ENCODE peak calls at places on chromosomes 12 and 14, in nine cellular contexts. P is T-helper 1 cell; F is cardiac muscle cell; S is LoVo; H is effector CD8-positive, alpha-beta T cell; O is ELR; B is activated effector memory CD4-positive, alpha-beta T cell treated with Interleukin-2 at 50 U/mL for 16 hours; M is left kidney; C is sciatic nerve. Y is an unnamed sample.

GRCh38 chr14:52071675-52072074 is 2.8 kb upstream of the NID2 start:
- DNase-seq in P (no peak), F (peak), S (no peak), H (no peak), O (peak), B (no peak), M (no peak), C (no peak), Y (no peak)

GRCh38 chr12:43835264-43835655 is 621 bp upstream of the TMEM117 start:
- DNase-seq in P (peak), F (no peak), S (no peak), H (no peak), O (no peak), B (no peak), M (no peak), C (no peak), Y (no peak)

GRCh38 chr14:23446291-23446851 is 10.9 kb upstream of the MYH7 start:
- DNase-seq in P (no peak), F (peak), S (no peak), H (no peak), O (no peak), B (no peak), M (peak), C (no peak), Y (no peak)

GRCh38 chr14:34374998-34375740 is 86.9 kb downstream of the SPTSSA start:
- DNase-seq in P (no peak), F (no peak), S (no peak), H (no peak), O (peak), B (no peak), M (peak), C (no peak), Y (no peak)

GRCh38 chr14:105888151-105888550 is 361.8 kb downstream of the TMEM121 start:
- DNase-seq in P (no peak), F (no peak), S (no peak), H (no peak), O (no peak), B (no peak), M (no peak), C (no peak), Y (no peak)

GRCh38 chr14:62097072-62097471 is 334.9 kb downstream of the SNAPC1 start:
- DNase-seq in P (no peak), F (no peak), S (no peak), H (no peak), O (no peak), B (no peak), M (no peak), C (no peak), Y (no peak)

GRCh38 chr12:123243851-123244250 is 10.6 kb downstream of the MTRFR start:
- DNase-seq in P (no peak), F (no peak), S (no peak), H (no peak), O (no peak), B (no peak), M (peak), C (no peak), Y (no peak)

GRCh38 chr14:103096387-103096786 is 1.9 kb downstream of the EXOC3L4 start:
- DNase-seq in P (no peak), F (no peak), S (no peak), H (no peak), O (no peak), B (no peak), M (no peak), C (no peak), Y (no peak)

GRCh38 chr14:54011001-54011400 is 54.4 kb upstream of the BMP4 start:
- DNase-seq in P (no peak), F (no peak), S (no peak), H (no peak), O (no peak), B (no peak), M (peak), C (no peak), Y (no peak)

GRCh38 chr14:34496679-34497513 is 34.9 kb upstream of the SPTSSA start:
- DNase-seq in P (no peak), F (no peak), S (peak), H (no peak), O (peak), B (no peak), M (peak), C (peak), Y (peak)

GRCh38 chr12:68042212-68042699 is 53.0 kb downstream of the IFNG-AS1 start:
- DNase-seq in P (peak), F (peak), S (no peak), H (no peak), O (no peak), B (no peak), M (peak), C (no peak), Y (no peak)

GRCh38 chr12:25496098-25496587 is 56.9 kb downstream of the LMNTD1 start:
- DNase-seq in P (no peak), F (no peak), S (no peak), H (no peak), O (peak), B (no peak), M (peak), C (no peak), Y (no peak)

GRCh38 chr12:65121049-65121955 is at the start of gene WIF1:
- DNase-seq in P (peak), F (peak), S (no peak), H (no peak), O (no peak), B (no peak), M (peak), C (no peak), Y (no peak)